ENCODE peak calls at places on chromosomes 2 and 18, in five cellular contexts. U is adipocyte, B is H9, L is M059J, H is right lobe of liver. Q is an unnamed sample.
A peak's percentile ranks its signal among the peaks of the same experiment; 100 is the strongest.

GRCh38 chr18:63679820-63680606 is 18.3 kb upstream of the SERPINB3 start:
- DNase-seq in U (no peak), B (no peak), L (no peak), H (no peak), Q (no peak)

GRCh38 chr2:95267458-95268207 is 6.6 kb upstream of the PROM2 start:
- DNase-seq in U (no peak), B (peak; percentile 12), L (peak; percentile 90), H (peak; percentile 83), Q (no peak)

GRCh38 chr2:40289771-40290404 is 162.0 kb downstream of the SLC8A1 start:
- DNase-seq in U (no peak), B (no peak), L (no peak), H (no peak), Q (no peak)

GRCh38 chr2:50777954-50778353 is 254.0 kb downstream of the NRXN1 start:
- DNase-seq in U (no peak), B (no peak), L (no peak), H (no peak), Q (peak; percentile 1)

GRCh38 chr2:102809291-102810189 is 47.7 kb downstream of the TMEM182 start:
- DNase-seq in U (no peak), B (no peak), L (no peak), H (no peak), Q (no peak)

GRCh38 chr18:77087391-77088141 is 45.0 kb downstream of the MBP start:
- DNase-seq in U (peak; percentile 25), B (no peak), L (no peak), H (no peak), Q (no peak)

GRCh38 chr18:63410792-63411191 is 11.5 kb downstream of the VPS4B start:
- DNase-seq in U (peak; percentile 37), B (no peak), L (peak; percentile 81), H (no peak), Q (peak; percentile 80)

GRCh38 chr2:238901461-238902057 is 53.7 kb downstream of the TWIST2 start:
- DNase-seq in U (no peak), B (no peak), L (no peak), H (no peak), Q (no peak)

GRCh38 chr18:34153711-34154110 is 71.0 kb downstream of the NOL4 start:
- DNase-seq in U (no peak), B (no peak), L (peak; percentile 37), H (no peak), Q (peak; percentile 10)

GRCh38 chr2:223995569-223995968 is 38.3 kb downstream of the MRPL44 start:
- DNase-seq in U (peak; percentile 54), B (no peak), L (peak; percentile 42), H (no peak), Q (peak; percentile 63)

GRCh38 chr18:2994190-2994589 is 18.8 kb downstream of the LPIN2 start:
- DNase-seq in U (no peak), B (no peak), L (no peak), H (no peak), Q (no peak)

GRCh38 chr2:217418090-217418489 is 558.2 kb upstream of the TNP1 start:
- DNase-seq in U (no peak), B (no peak), L (no peak), H (no peak), Q (no peak)

GRCh38 chr2:99775585-99775984 is 285.8 kb upstream of the REV1 start:
- DNase-seq in U (peak; percentile 34), B (no peak), L (peak; percentile 39), H (no peak), Q (no peak)

GRCh38 chr2:239727776-239728600 is 297.2 kb downstream of the NDUFA10 start:
- DNase-seq in U (no peak), B (no peak), L (peak; percentile 2), H (no peak), Q (no peak)

GRCh38 chr2:6524678-6525367 is 340.9 kb downstream of the CMPK2 start:
- DNase-seq in U (peak; percentile 38), B (no peak), L (peak; percentile 2), H (no peak), Q (no peak)

GRCh38 chr2:39136799-39137198 is 15.9 kb upstream of the SOS1 start:
- DNase-seq in U (no peak), B (no peak), L (no peak), H (no peak), Q (no peak)

GRCh38 chr2:10417551-10418335 is 30.4 kb downstream of the ODC1 start:
- DNase-seq in U (no peak), B (no peak), L (no peak), H (no peak), Q (no peak)

GRCh38 chr2:160652236-160652635 is 158.6 kb upstream of the RBMS1 start:
- DNase-seq in U (no peak), B (no peak), L (no peak), H (no peak), Q (peak; percentile 91)

GRCh38 chr18:44464401-44465185 is 216.1 kb upstream of the SETBP1 start:
- DNase-seq in U (peak; percentile 59), B (no peak), L (peak; percentile 75), H (no peak), Q (peak; percentile 71)

GRCh38 chr2:1162768-1163584 is 212.3 kb downstream of the SNTG2 start:
- DNase-seq in U (no peak), B (no peak), L (peak; percentile 9), H (no peak), Q (no peak)

GRCh38 chr2:205769494-205769848 is 87.2 kb downstream of the NRP2 start:
- DNase-seq in U (peak; percentile 59), B (no peak), L (peak; percentile 72), H (no peak), Q (peak; percentile 85)

GRCh38 chr2:28642796-28643195 is 108.8 kb upstream of the PPP1CB start:
- DNase-seq in U (no peak), B (no peak), L (no peak), H (no peak), Q (no peak)

GRCh38 chr2:84880645-84881521 is at the start of gene TRABD2A:
- DNase-seq in U (peak; percentile 60), B (peak; percentile 69), L (no peak), H (no peak), Q (peak; percentile 21)

GRCh38 chr2:150571121-150571520 is 83.7 kb upstream of the RND3 start:
- DNase-seq in U (peak; percentile 39), B (no peak), L (no peak), H (no peak), Q (no peak)

GRCh38 chr18:67525328-67526110 is 9.0 kb upstream of the DSEL start:
- DNase-seq in U (peak; percentile 96), B (no peak), L (peak; percentile 97), H (peak; percentile 64), Q (peak; percentile 89)

GRCh38 chr2:109648041-109648527 is 33.9 kb downstream of the SOWAHC start:
- DNase-seq in U (peak; percentile 48), B (no peak), L (peak; percentile 19), H (no peak), Q (no peak)

GRCh38 chr2:215653344-215654015 is 217.6 kb upstream of the FN1 start:
- DNase-seq in U (no peak), B (no peak), L (no peak), H (no peak), Q (no peak)

GRCh38 chr2:133774675-133775005 is 206.4 kb upstream of the NCKAP5 start:
- DNase-seq in U (no peak), B (no peak), L (peak; percentile 61), H (no peak), Q (no peak)

Q was measured in mammary epithelial cell.